ENCODE peak calls at places on chromosomes 12 and 14, in nine cellular contexts. One of them, this sample, is unnamed.

GRCh38 chr14:92702441-92702918 is 45.9 kb downstream of the LGMN start:
- DNase-seq in iPS-NIHi11: no peak
- DNase-seq in stimulated activated CD8-positive, alpha-beta memory T cell treated with anti-CD3 and anti-CD28 coated beads, Interleukin-12 subunit alpha, Interleukin-12 subunit beta, amount 100 ng/mL, for 4 hours: no peak
- DNase-seq in pons: peak; percentile 15
- DNase-seq in Peyer's patch: peak; percentile 48
- DNase-seq in mammary epithelial cell: no peak
- DNase-seq in GM20000: no peak
- DNase-seq in Kasumi-1: peak; percentile 39
- DNase-seq in stimulated activated CD4-positive, alpha-beta T cell treated with anti-CD3 and anti-CD28 coated beads, Interleukin-2, amount 100 ng/mL, for 48 hours: no peak
- DNase-seq in this sample: no peak

GRCh38 chr14:101200650-101201516 is 297.4 kb upstream of the RTL1 start:
- DNase-seq in stimulated activated CD8-positive, alpha-beta memory T cell treated with anti-CD3 and anti-CD28 coated beads, Interleukin-12 subunit alpha, Interleukin-12 subunit beta, amount 100 ng/mL, for 4 hours: no peak
- DNase-seq in Kasumi-1: no peak
- DNase-seq in iPS-NIHi11: no peak
- DNase-seq in stimulated activated CD4-positive, alpha-beta T cell treated with anti-CD3 and anti-CD28 coated beads, Interleukin-2, amount 100 ng/mL, for 48 hours: no peak
- DNase-seq in GM20000: no peak
- DNase-seq in mammary epithelial cell: no peak
- DNase-seq in pons: no peak
- DNase-seq in Peyer's patch: peak; percentile 35
- DNase-seq in this sample: no peak

GRCh38 chr14:75335588-75335987 is 57.0 kb downstream of the FOS start:
- DNase-seq in stimulated activated CD8-positive, alpha-beta memory T cell treated with anti-CD3 and anti-CD28 coated beads, Interleukin-12 subunit alpha, Interleukin-12 subunit beta, amount 100 ng/mL, for 4 hours: no peak
- DNase-seq in iPS-NIHi11: peak; percentile 39
- DNase-seq in mammary epithelial cell: no peak
- DNase-seq in stimulated activated CD4-positive, alpha-beta T cell treated with anti-CD3 and anti-CD28 coated beads, Interleukin-2, amount 100 ng/mL, for 48 hours: no peak
- DNase-seq in Peyer's patch: no peak
- DNase-seq in Kasumi-1: no peak
- DNase-seq in GM20000: no peak
- DNase-seq in pons: peak; percentile 65
- DNase-seq in this sample: no peak

GRCh38 chr12:3150820-3151590 is 73.8 kb downstream of the TSPAN9 start:
- DNase-seq in Peyer's patch: no peak
- DNase-seq in stimulated activated CD8-positive, alpha-beta memory T cell treated with anti-CD3 and anti-CD28 coated beads, Interleukin-12 subunit alpha, Interleukin-12 subunit beta, amount 100 ng/mL, for 4 hours: no peak
- DNase-seq in GM20000: no peak
- DNase-seq in Kasumi-1: no peak
- DNase-seq in iPS-NIHi11: peak; percentile 54
- DNase-seq in pons: no peak
- DNase-seq in mammary epithelial cell: no peak
- DNase-seq in stimulated activated CD4-positive, alpha-beta T cell treated with anti-CD3 and anti-CD28 coated beads, Interleukin-2, amount 100 ng/mL, for 48 hours: no peak
- DNase-seq in this sample: no peak

GRCh38 chr12:48004941-48005749 is 869 bp upstream of the COL2A1 start:
- DNase-seq in mammary epithelial cell: no peak
- DNase-seq in stimulated activated CD8-positive, alpha-beta memory T cell treated with anti-CD3 and anti-CD28 coated beads, Interleukin-12 subunit alpha, Interleukin-12 subunit beta, amount 100 ng/mL, for 4 hours: no peak
- DNase-seq in Peyer's patch: peak; percentile 34
- DNase-seq in iPS-NIHi11: peak; percentile 51
- DNase-seq in pons: no peak
- DNase-seq in Kasumi-1: no peak
- DNase-seq in GM20000: peak; percentile 34
- DNase-seq in stimulated activated CD4-positive, alpha-beta T cell treated with anti-CD3 and anti-CD28 coated beads, Interleukin-2, amount 100 ng/mL, for 48 hours: no peak
- DNase-seq in this sample: no peak

GRCh38 chr12:110850762-110851161 is 4.0 kb downstream of the CCDC63 start:
- DNase-seq in stimulated activated CD4-positive, alpha-beta T cell treated with anti-CD3 and anti-CD28 coated beads, Interleukin-2, amount 100 ng/mL, for 48 hours: no peak
- DNase-seq in Kasumi-1: no peak
- DNase-seq in mammary epithelial cell: no peak
- DNase-seq in iPS-NIHi11: no peak
- DNase-seq in Peyer's patch: no peak
- DNase-seq in stimulated activated CD8-positive, alpha-beta memory T cell treated with anti-CD3 and anti-CD28 coated beads, Interleukin-12 subunit alpha, Interleukin-12 subunit beta, amount 100 ng/mL, for 4 hours: no peak
- DNase-seq in GM20000: no peak
- DNase-seq in pons: no peak
- DNase-seq in this sample: no peak

GRCh38 chr14:37992489-37992888 is 215.2 kb upstream of the SSTR1 start:
- DNase-seq in stimulated activated CD4-positive, alpha-beta T cell treated with anti-CD3 and anti-CD28 coated beads, Interleukin-2, amount 100 ng/mL, for 48 hours: no peak
- DNase-seq in Peyer's patch: no peak
- DNase-seq in iPS-NIHi11: no peak
- DNase-seq in mammary epithelial cell: no peak
- DNase-seq in pons: no peak
- DNase-seq in Kasumi-1: no peak
- DNase-seq in GM20000: no peak
- DNase-seq in stimulated activated CD8-positive, alpha-beta memory T cell treated with anti-CD3 and anti-CD28 coated beads, Interleukin-12 subunit alpha, Interleukin-12 subunit beta, amount 100 ng/mL, for 4 hours: no peak
- DNase-seq in this sample: no peak

GRCh38 chr12:91818236-91819131 is 327.2 kb downstream of the BTG1 start:
- DNase-seq in Kasumi-1: no peak
- DNase-seq in GM20000: no peak
- DNase-seq in mammary epithelial cell: peak; percentile 59
- DNase-seq in stimulated activated CD8-positive, alpha-beta memory T cell treated with anti-CD3 and anti-CD28 coated beads, Interleukin-12 subunit alpha, Interleukin-12 subunit beta, amount 100 ng/mL, for 4 hours: no peak
- DNase-seq in pons: no peak
- DNase-seq in iPS-NIHi11: no peak
- DNase-seq in Peyer's patch: no peak
- DNase-seq in stimulated activated CD4-positive, alpha-beta T cell treated with anti-CD3 and anti-CD28 coated beads, Interleukin-2, amount 100 ng/mL, for 48 hours: no peak
- DNase-seq in this sample: no peak

GRCh38 chr12:25495336-25496097 is 57.6 kb downstream of the LMNTD1 start:
- DNase-seq in Peyer's patch: no peak
- DNase-seq in iPS-NIHi11: no peak
- DNase-seq in stimulated activated CD8-positive, alpha-beta memory T cell treated with anti-CD3 and anti-CD28 coated beads, Interleukin-12 subunit alpha, Interleukin-12 subunit beta, amount 100 ng/mL, for 4 hours: no peak
- DNase-seq in stimulated activated CD4-positive, alpha-beta T cell treated with anti-CD3 and anti-CD28 coated beads, Interleukin-2, amount 100 ng/mL, for 48 hours: no peak
- DNase-seq in mammary epithelial cell: peak; percentile 85
- DNase-seq in Kasumi-1: no peak
- DNase-seq in GM20000: no peak
- DNase-seq in pons: no peak
- DNase-seq in this sample: no peak

GRCh38 chr12:19171731-19172130 is 42.2 kb downstream of the PLEKHA5 start:
- DNase-seq in GM20000: no peak
- DNase-seq in mammary epithelial cell: peak; percentile 12
- DNase-seq in iPS-NIHi11: no peak
- DNase-seq in stimulated activated CD4-positive, alpha-beta T cell treated with anti-CD3 and anti-CD28 coated beads, Interleukin-2, amount 100 ng/mL, for 48 hours: no peak
- DNase-seq in pons: no peak
- DNase-seq in Peyer's patch: no peak
- DNase-seq in Kasumi-1: no peak
- DNase-seq in stimulated activated CD8-positive, alpha-beta memory T cell treated with anti-CD3 and anti-CD28 coated beads, Interleukin-12 subunit alpha, Interleukin-12 subunit beta, amount 100 ng/mL, for 4 hours: no peak
- DNase-seq in this sample: no peak

GRCh38 chr14:90642239-90642717 is 174.0 kb downstream of the TTC7B start:
- DNase-seq in pons: peak; percentile 79
- DNase-seq in mammary epithelial cell: no peak
- DNase-seq in stimulated activated CD8-positive, alpha-beta memory T cell treated with anti-CD3 and anti-CD28 coated beads, Interleukin-12 subunit alpha, Interleukin-12 subunit beta, amount 100 ng/mL, for 4 hours: no peak
- DNase-seq in Kasumi-1: no peak
- DNase-seq in GM20000: no peak
- DNase-seq in Peyer's patch: no peak
- DNase-seq in iPS-NIHi11: peak; percentile 63
- DNase-seq in stimulated activated CD4-positive, alpha-beta T cell treated with anti-CD3 and anti-CD28 coated beads, Interleukin-2, amount 100 ng/mL, for 48 hours: no peak
- DNase-seq in this sample: no peak

GRCh38 chr12:70667253-70667652 is 30.0 kb upstream of the PTPRB start:
- DNase-seq in pons: no peak
- DNase-seq in mammary epithelial cell: no peak
- DNase-seq in GM20000: no peak
- DNase-seq in Peyer's patch: no peak
- DNase-seq in stimulated activated CD4-positive, alpha-beta T cell treated with anti-CD3 and anti-CD28 coated beads, Interleukin-2, amount 100 ng/mL, for 48 hours: no peak
- DNase-seq in iPS-NIHi11: no peak
- DNase-seq in Kasumi-1: no peak
- DNase-seq in stimulated activated CD8-positive, alpha-beta memory T cell treated with anti-CD3 and anti-CD28 coated beads, Interleukin-12 subunit alpha, Interleukin-12 subunit beta, amount 100 ng/mL, for 4 hours: no peak
- DNase-seq in this sample: no peak

GRCh38 chr12:119990382-119990874 is 1.4 kb downstream of the BICDL1 start:
- DNase-seq in mammary epithelial cell: no peak
- DNase-seq in stimulated activated CD8-positive, alpha-beta memory T cell treated with anti-CD3 and anti-CD28 coated beads, Interleukin-12 subunit alpha, Interleukin-12 subunit beta, amount 100 ng/mL, for 4 hours: no peak
- DNase-seq in Kasumi-1: peak; percentile 40
- DNase-seq in iPS-NIHi11: no peak
- DNase-seq in Peyer's patch: no peak
- DNase-seq in GM20000: peak; percentile 17
- DNase-seq in pons: no peak
- DNase-seq in stimulated activated CD4-positive, alpha-beta T cell treated with anti-CD3 and anti-CD28 coated beads, Interleukin-2, amount 100 ng/mL, for 48 hours: peak; percentile 24
- DNase-seq in this sample: no peak

GRCh38 chr12:75585309-75585708 is 73.9 kb upstream of the KRR1 start:
- DNase-seq in GM20000: no peak
- DNase-seq in iPS-NIHi11: no peak
- DNase-seq in pons: no peak
- DNase-seq in Peyer's patch: no peak
- DNase-seq in mammary epithelial cell: peak; percentile 63
- DNase-seq in stimulated activated CD8-positive, alpha-beta memory T cell treated with anti-CD3 and anti-CD28 coated beads, Interleukin-12 subunit alpha, Interleukin-12 subunit beta, amount 100 ng/mL, for 4 hours: no peak
- DNase-seq in stimulated activated CD4-positive, alpha-beta T cell treated with anti-CD3 and anti-CD28 coated beads, Interleukin-2, amount 100 ng/mL, for 48 hours: no peak
- DNase-seq in Kasumi-1: no peak
- DNase-seq in this sample: no peak

GRCh38 chr14:104096751-104097700 is 11.5 kb downstream of the ASPG start:
- DNase-seq in GM20000: no peak
- DNase-seq in iPS-NIHi11: no peak
- DNase-seq in stimulated activated CD8-positive, alpha-beta memory T cell treated with anti-CD3 and anti-CD28 coated beads, Interleukin-12 subunit alpha, Interleukin-12 subunit beta, amount 100 ng/mL, for 4 hours: no peak
- DNase-seq in Peyer's patch: no peak
- DNase-seq in mammary epithelial cell: no peak
- DNase-seq in Kasumi-1: no peak
- DNase-seq in pons: no peak
- DNase-seq in stimulated activated CD4-positive, alpha-beta T cell treated with anti-CD3 and anti-CD28 coated beads, Interleukin-2, amount 100 ng/mL, for 48 hours: no peak
- DNase-seq in this sample: peak; percentile 23

GRCh38 chr12:40762072-40762471 is 69.8 kb downstream of the CNTN1 start:
- DNase-seq in Peyer's patch: no peak
- DNase-seq in stimulated activated CD4-positive, alpha-beta T cell treated with anti-CD3 and anti-CD28 coated beads, Interleukin-2, amount 100 ng/mL, for 48 hours: no peak
- DNase-seq in Kasumi-1: peak; percentile 11
- DNase-seq in mammary epithelial cell: no peak
- DNase-seq in iPS-NIHi11: no peak
- DNase-seq in stimulated activated CD8-positive, alpha-beta memory T cell treated with anti-CD3 and anti-CD28 coated beads, Interleukin-12 subunit alpha, Interleukin-12 subunit beta, amount 100 ng/mL, for 4 hours: no peak
- DNase-seq in pons: no peak
- DNase-seq in GM20000: no peak
- DNase-seq in this sample: no peak

GRCh38 chr14:52254086-52254485 is 13.4 kb upstream of the PTGDR start:
- DNase-seq in Kasumi-1: no peak
- DNase-seq in iPS-NIHi11: no peak
- DNase-seq in mammary epithelial cell: no peak
- DNase-seq in Peyer's patch: no peak
- DNase-seq in pons: no peak
- DNase-seq in GM20000: no peak
- DNase-seq in stimulated activated CD8-positive, alpha-beta memory T cell treated with anti-CD3 and anti-CD28 coated beads, Interleukin-12 subunit alpha, Interleukin-12 subunit beta, amount 100 ng/mL, for 4 hours: no peak
- DNase-seq in stimulated activated CD4-positive, alpha-beta T cell treated with anti-CD3 and anti-CD28 coated beads, Interleukin-2, amount 100 ng/mL, for 48 hours: no peak
- DNase-seq in this sample: no peak

GRCh38 chr14:30710870-30711269 is 88.8 kb downstream of the SCFD1 start:
- DNase-seq in Peyer's patch: no peak
- DNase-seq in stimulated activated CD8-positive, alpha-beta memory T cell treated with anti-CD3 and anti-CD28 coated beads, Interleukin-12 subunit alpha, Interleukin-12 subunit beta, amount 100 ng/mL, for 4 hours: no peak
- DNase-seq in GM20000: no peak
- DNase-seq in iPS-NIHi11: no peak
- DNase-seq in pons: no peak
- DNase-seq in stimulated activated CD4-positive, alpha-beta T cell treated with anti-CD3 and anti-CD28 coated beads, Interleukin-2, amount 100 ng/mL, for 48 hours: no peak
- DNase-seq in mammary epithelial cell: no peak
- DNase-seq in Kasumi-1: no peak
- DNase-seq in this sample: no peak

GRCh38 chr12:47271800-47272230 is 192.1 kb upstream of the AMIGO2 start:
- DNase-seq in GM20000: no peak
- DNase-seq in mammary epithelial cell: peak; percentile 5
- DNase-seq in Peyer's patch: no peak
- DNase-seq in Kasumi-1: no peak
- DNase-seq in stimulated activated CD4-positive, alpha-beta T cell treated with anti-CD3 and anti-CD28 coated beads, Interleukin-2, amount 100 ng/mL, for 48 hours: no peak
- DNase-seq in iPS-NIHi11: no peak
- DNase-seq in pons: no peak
- DNase-seq in stimulated activated CD8-positive, alpha-beta memory T cell treated with anti-CD3 and anti-CD28 coated beads, Interleukin-12 subunit alpha, Interleukin-12 subunit beta, amount 100 ng/mL, for 4 hours: no peak
- DNase-seq in this sample: no peak

GRCh38 chr14:90384543-90384911 is 12.3 kb upstream of the CALM1 start:
- DNase-seq in GM20000: no peak
- DNase-seq in stimulated activated CD4-positive, alpha-beta T cell treated with anti-CD3 and anti-CD28 coated beads, Interleukin-2, amount 100 ng/mL, for 48 hours: no peak
- DNase-seq in stimulated activated CD8-positive, alpha-beta memory T cell treated with anti-CD3 and anti-CD28 coated beads, Interleukin-12 subunit alpha, Interleukin-12 subunit beta, amount 100 ng/mL, for 4 hours: no peak
- DNase-seq in iPS-NIHi11: no peak
- DNase-seq in pons: no peak
- DNase-seq in Kasumi-1: no peak
- DNase-seq in Peyer's patch: no peak
- DNase-seq in mammary epithelial cell: peak; percentile 30
- DNase-seq in this sample: no peak

GRCh38 chr14:101525646-101526527 is 35.4 kb upstream of the DIO3 start:
- DNase-seq in iPS-NIHi11: no peak
- DNase-seq in Kasumi-1: no peak
- DNase-seq in stimulated activated CD8-positive, alpha-beta memory T cell treated with anti-CD3 and anti-CD28 coated beads, Interleukin-12 subunit alpha, Interleukin-12 subunit beta, amount 100 ng/mL, for 4 hours: no peak
- DNase-seq in stimulated activated CD4-positive, alpha-beta T cell treated with anti-CD3 and anti-CD28 coated beads, Interleukin-2, amount 100 ng/mL, for 48 hours: no peak
- DNase-seq in mammary epithelial cell: no peak
- DNase-seq in GM20000: no peak
- DNase-seq in Peyer's patch: no peak
- DNase-seq in pons: no peak
- DNase-seq in this sample: no peak

GRCh38 chr14:64649383-64649998 is 54.7 kb upstream of the PLEKHG3 start:
- DNase-seq in Kasumi-1: no peak
- DNase-seq in stimulated activated CD4-positive, alpha-beta T cell treated with anti-CD3 and anti-CD28 coated beads, Interleukin-2, amount 100 ng/mL, for 48 hours: no peak
- DNase-seq in GM20000: no peak
- DNase-seq in mammary epithelial cell: no peak
- DNase-seq in Peyer's patch: no peak
- DNase-seq in pons: no peak
- DNase-seq in stimulated activated CD8-positive, alpha-beta memory T cell treated with anti-CD3 and anti-CD28 coated beads, Interleukin-12 subunit alpha, Interleukin-12 subunit beta, amount 100 ng/mL, for 4 hours: no peak
- DNase-seq in iPS-NIHi11: no peak
- DNase-seq in this sample: no peak

GRCh38 chr14:53875337-53875897 is 81.2 kb downstream of the BMP4 start:
- DNase-seq in iPS-NIHi11: no peak
- DNase-seq in mammary epithelial cell: no peak
- DNase-seq in Kasumi-1: no peak
- DNase-seq in Peyer's patch: no peak
- DNase-seq in GM20000: peak; percentile 27
- DNase-seq in pons: no peak
- DNase-seq in stimulated activated CD4-positive, alpha-beta T cell treated with anti-CD3 and anti-CD28 coated beads, Interleukin-2, amount 100 ng/mL, for 48 hours: no peak
- DNase-seq in stimulated activated CD8-positive, alpha-beta memory T cell treated with anti-CD3 and anti-CD28 coated beads, Interleukin-12 subunit alpha, Interleukin-12 subunit beta, amount 100 ng/mL, for 4 hours: no peak
- DNase-seq in this sample: no peak

GRCh38 chr12:31308116-31308515 is 17.8 kb downstream of the SINHCAF start:
- DNase-seq in stimulated activated CD8-positive, alpha-beta memory T cell treated with anti-CD3 and anti-CD28 coated beads, Interleukin-12 subunit alpha, Interleukin-12 subunit beta, amount 100 ng/mL, for 4 hours: no peak
- DNase-seq in GM20000: no peak
- DNase-seq in pons: no peak
- DNase-seq in mammary epithelial cell: no peak
- DNase-seq in Kasumi-1: no peak
- DNase-seq in Peyer's patch: no peak
- DNase-seq in iPS-NIHi11: no peak
- DNase-seq in stimulated activated CD4-positive, alpha-beta T cell treated with anti-CD3 and anti-CD28 coated beads, Interleukin-2, amount 100 ng/mL, for 48 hours: no peak
- DNase-seq in this sample: no peak

GRCh38 chr14:75702606-75703261 is 41.7 kb downstream of the TTLL5 start:
- DNase-seq in stimulated activated CD4-positive, alpha-beta T cell treated with anti-CD3 and anti-CD28 coated beads, Interleukin-2, amount 100 ng/mL, for 48 hours: no peak
- DNase-seq in iPS-NIHi11: peak; percentile 11
- DNase-seq in GM20000: no peak
- DNase-seq in Kasumi-1: no peak
- DNase-seq in Peyer's patch: no peak
- DNase-seq in pons: no peak
- DNase-seq in stimulated activated CD8-positive, alpha-beta memory T cell treated with anti-CD3 and anti-CD28 coated beads, Interleukin-12 subunit alpha, Interleukin-12 subunit beta, amount 100 ng/mL, for 4 hours: no peak
- DNase-seq in mammary epithelial cell: no peak
- DNase-seq in this sample: no peak

GRCh38 chr12:53538209-53538689 is 31.0 kb upstream of the NPFF start:
- DNase-seq in pons: peak; percentile 95
- DNase-seq in stimulated activated CD8-positive, alpha-beta memory T cell treated with anti-CD3 and anti-CD28 coated beads, Interleukin-12 subunit alpha, Interleukin-12 subunit beta, amount 100 ng/mL, for 4 hours: no peak
- DNase-seq in Kasumi-1: peak; percentile 17
- DNase-seq in stimulated activated CD4-positive, alpha-beta T cell treated with anti-CD3 and anti-CD28 coated beads, Interleukin-2, amount 100 ng/mL, for 48 hours: no peak
- DNase-seq in GM20000: no peak
- DNase-seq in Peyer's patch: peak; percentile 62
- DNase-seq in mammary epithelial cell: peak; percentile 54
- DNase-seq in iPS-NIHi11: no peak
- DNase-seq in this sample: no peak

GRCh38 chr12:77841467-77842054 is 10.9 kb downstream of the NAV3 start:
- DNase-seq in Peyer's patch: no peak
- DNase-seq in GM20000: no peak
- DNase-seq in pons: no peak
- DNase-seq in Kasumi-1: no peak
- DNase-seq in stimulated activated CD4-positive, alpha-beta T cell treated with anti-CD3 and anti-CD28 coated beads, Interleukin-2, amount 100 ng/mL, for 48 hours: no peak
- DNase-seq in iPS-NIHi11: no peak
- DNase-seq in mammary epithelial cell: peak; percentile 48
- DNase-seq in stimulated activated CD8-positive, alpha-beta memory T cell treated with anti-CD3 and anti-CD28 coated beads, Interleukin-12 subunit alpha, Interleukin-12 subunit beta, amount 100 ng/mL, for 4 hours: no peak
- DNase-seq in this sample: no peak

GRCh38 chr12:126397071-126397571 is 1331.9 kb downstream of the AACS start:
- DNase-seq in iPS-NIHi11: no peak
- DNase-seq in Peyer's patch: no peak
- DNase-seq in mammary epithelial cell: no peak
- DNase-seq in pons: peak; percentile 85
- DNase-seq in Kasumi-1: no peak
- DNase-seq in stimulated activated CD4-positive, alpha-beta T cell treated with anti-CD3 and anti-CD28 coated beads, Interleukin-2, amount 100 ng/mL, for 48 hours: no peak
- DNase-seq in GM20000: no peak
- DNase-seq in stimulated activated CD8-positive, alpha-beta memory T cell treated with anti-CD3 and anti-CD28 coated beads, Interleukin-12 subunit alpha, Interleukin-12 subunit beta, amount 100 ng/mL, for 4 hours: no peak
- DNase-seq in this sample: peak; percentile 43

GRCh38 chr14:65092340-65092739 is 10.0 kb downstream of the MAX start:
- DNase-seq in Kasumi-1: no peak
- DNase-seq in iPS-NIHi11: no peak
- DNase-seq in GM20000: no peak
- DNase-seq in stimulated activated CD4-positive, alpha-beta T cell treated with anti-CD3 and anti-CD28 coated beads, Interleukin-2, amount 100 ng/mL, for 48 hours: no peak
- DNase-seq in mammary epithelial cell: no peak
- DNase-seq in stimulated activated CD8-positive, alpha-beta memory T cell treated with anti-CD3 and anti-CD28 coated beads, Interleukin-12 subunit alpha, Interleukin-12 subunit beta, amount 100 ng/mL, for 4 hours: no peak
- DNase-seq in Peyer's patch: no peak
- DNase-seq in pons: no peak
- DNase-seq in this sample: no peak

GRCh38 chr14:61444215-61444768 is 122.9 kb downstream of the PRKCH start:
- DNase-seq in iPS-NIHi11: no peak
- DNase-seq in stimulated activated CD4-positive, alpha-beta T cell treated with anti-CD3 and anti-CD28 coated beads, Interleukin-2, amount 100 ng/mL, for 48 hours: peak; percentile 35
- DNase-seq in GM20000: peak; percentile 65
- DNase-seq in Peyer's patch: peak; percentile 83
- DNase-seq in pons: no peak
- DNase-seq in Kasumi-1: peak; percentile 67
- DNase-seq in mammary epithelial cell: no peak
- DNase-seq in stimulated activated CD8-positive, alpha-beta memory T cell treated with anti-CD3 and anti-CD28 coated beads, Interleukin-12 subunit alpha, Interleukin-12 subunit beta, amount 100 ng/mL, for 4 hours: peak; percentile 46
- DNase-seq in this sample: no peak

GRCh38 chr12:15220961-15221885 is at the start of gene RERG:
- DNase-seq in iPS-NIHi11: peak; percentile 91
- DNase-seq in mammary epithelial cell: peak; percentile 54
- DNase-seq in Kasumi-1: peak; percentile 19
- DNase-seq in Peyer's patch: peak; percentile 85
- DNase-seq in stimulated activated CD8-positive, alpha-beta memory T cell treated with anti-CD3 and anti-CD28 coated beads, Interleukin-12 subunit alpha, Interleukin-12 subunit beta, amount 100 ng/mL, for 4 hours: peak; percentile 53
- DNase-seq in stimulated activated CD4-positive, alpha-beta T cell treated with anti-CD3 and anti-CD28 coated beads, Interleukin-2, amount 100 ng/mL, for 48 hours: peak; percentile 84
- DNase-seq in pons: peak; percentile 67
- DNase-seq in GM20000: peak; percentile 83
- DNase-seq in this sample: peak; percentile 87